ENCODE peak calls at places on chromosomes 4 and X, in four cellular contexts. One of them, this sample, is unnamed.

GRCh38 chr4:140736669-140737343 is 19.4 kb downstream of the TBC1D9 start:
- DNase-seq in Peyer's patch: no peak
- DNase-seq in tibial artery: no peak
- DNase-seq in heart left ventricle: no peak
- DNase-seq in this sample: no peak

GRCh38 chr4:80471701-80472100 is 136.2 kb downstream of the CFAP299 start:
- DNase-seq in Peyer's patch: no peak
- DNase-seq in tibial artery: no peak
- DNase-seq in heart left ventricle: no peak
- DNase-seq in this sample: no peak

GRCh38 chrX:34877451-34877850 is 65.1 kb upstream of the FAM47B start:
- DNase-seq in Peyer's patch: no peak
- DNase-seq in tibial artery: no peak
- DNase-seq in heart left ventricle: no peak
- DNase-seq in this sample: no peak

GRCh38 chr4:176575141-176575731 is 217.5 kb downstream of the VEGFC start:
- DNase-seq in Peyer's patch: no peak
- DNase-seq in tibial artery: no peak
- DNase-seq in heart left ventricle: no peak
- DNase-seq in this sample: no peak

GRCh38 chr4:143386812-143387211 is 50.1 kb downstream of the GAB1 start:
- DNase-seq in heart left ventricle: no peak
- DNase-seq in tibial artery: no peak
- DNase-seq in Peyer's patch: no peak
- DNase-seq in this sample: no peak

GRCh38 chr4:124386163-124386562 is 326.4 kb downstream of the ANKRD50 start:
- DNase-seq in heart left ventricle: no peak
- DNase-seq in tibial artery: no peak
- DNase-seq in Peyer's patch: no peak
- DNase-seq in this sample: no peak

GRCh38 chr4:164442167-164442566 is 311.8 kb upstream of the SMIM31 start:
- DNase-seq in tibial artery: no peak
- DNase-seq in Peyer's patch: no peak
- DNase-seq in heart left ventricle: no peak
- DNase-seq in this sample: no peak

GRCh38 chr4:111631157-111631999 is 513.9 kb upstream of the FAM241A start:
- DNase-seq in heart left ventricle: no peak
- DNase-seq in Peyer's patch: no peak
- DNase-seq in tibial artery: no peak
- DNase-seq in this sample: no peak

GRCh38 chr4:127143460-127144190 is 489.1 kb upstream of the INTU start:
- DNase-seq in heart left ventricle: no peak
- DNase-seq in Peyer's patch: no peak
- DNase-seq in tibial artery: no peak
- DNase-seq in this sample: no peak

GRCh38 chrX:122418758-122419157 is 765.3 kb upstream of the GRIA3 start:
- DNase-seq in Peyer's patch: no peak
- DNase-seq in heart left ventricle: no peak
- DNase-seq in tibial artery: no peak
- DNase-seq in this sample: no peak

DNA sequence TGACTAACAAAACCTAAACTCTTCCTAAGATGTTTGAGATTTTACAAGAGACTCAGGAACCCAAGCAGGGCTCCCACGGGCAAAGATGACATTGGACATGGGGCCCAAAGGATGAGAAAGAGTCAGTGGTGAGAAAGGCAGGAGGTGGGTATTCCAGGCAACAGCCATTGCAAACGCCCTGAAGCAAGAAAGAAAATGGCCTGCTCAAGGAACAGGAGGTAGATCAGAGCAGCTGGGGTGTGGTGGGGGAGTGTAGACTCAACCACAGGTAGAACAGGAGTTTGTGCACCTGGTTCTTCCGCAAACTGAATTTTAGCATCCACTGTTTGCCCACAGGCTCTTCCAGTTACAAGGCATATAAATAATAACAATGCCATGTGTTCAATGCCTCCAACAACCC is 3.3 kb downstream of the PPP2R2C start:
- DNase-seq in heart left ventricle: no peak
- DNase-seq in tibial artery: no peak
- DNase-seq in Peyer's patch: no peak
- DNase-seq in this sample: peak; percentile 17
- H3K27me3 ChIP-seq in heart left ventricle: peaks cover 46% of the 10 kb centered on the region
- H3K27me3 ChIP-seq in tibial artery: peaks cover 73% of the 10 kb centered on the region
- H3K27me3 ChIP-seq in Peyer's patch: no peaks in the 10 kb centered on the region
- H3K27me3 ChIP-seq in this sample: peaks cover 18% of the 10 kb centered on the region

DNA sequence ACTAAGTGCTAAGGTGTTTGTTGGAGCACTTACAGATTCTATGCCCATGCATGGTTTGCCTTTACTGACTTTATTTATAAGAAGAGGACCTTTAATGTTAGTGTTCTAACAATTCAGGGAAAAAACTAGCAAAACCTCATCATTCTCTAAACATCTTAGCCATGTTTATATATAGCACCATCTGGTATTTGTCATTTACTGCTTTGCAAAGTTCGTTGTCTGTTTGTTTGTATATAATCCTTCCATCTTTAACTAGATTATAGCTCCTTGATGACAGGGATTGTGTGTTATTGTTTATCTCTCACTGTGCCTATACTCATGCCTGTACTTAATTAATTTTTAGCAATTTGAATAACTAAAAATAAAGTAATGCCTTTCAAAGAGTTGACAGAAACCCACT is 170.6 kb upstream of the PACRGL start:
- DNase-seq in heart left ventricle: no peak
- DNase-seq in tibial artery: no peak
- DNase-seq in Peyer's patch: no peak
- DNase-seq in this sample: no peak
- H3K4me1 ChIP-seq in heart left ventricle: no peaks in the 10 kb centered on the region
- H3K4me1 ChIP-seq in tibial artery: no peaks in the 10 kb centered on the region
- H3K4me1 ChIP-seq in Peyer's patch: no peaks in the 10 kb centered on the region
- H3K4me1 ChIP-seq in this sample: no peaks in the 10 kb centered on the region

GRCh38 chr4:174213734-174214101 is 69.7 kb downstream of the FBXO8 start:
- DNase-seq in Peyer's patch: no peak
- DNase-seq in heart left ventricle: no peak
- DNase-seq in tibial artery: no peak
- DNase-seq in this sample: no peak
- H3K27me3 ChIP-seq in Peyer's patch: no peaks in the 10 kb centered on the region
- H3K27me3 ChIP-seq in heart left ventricle: peaks cover 95% of the 10 kb centered on the region
- H3K27me3 ChIP-seq in tibial artery: peaks cover 75% of the 10 kb centered on the region
- H3K27me3 ChIP-seq in this sample: peaks cover 73% of the 10 kb centered on the region

DNA sequence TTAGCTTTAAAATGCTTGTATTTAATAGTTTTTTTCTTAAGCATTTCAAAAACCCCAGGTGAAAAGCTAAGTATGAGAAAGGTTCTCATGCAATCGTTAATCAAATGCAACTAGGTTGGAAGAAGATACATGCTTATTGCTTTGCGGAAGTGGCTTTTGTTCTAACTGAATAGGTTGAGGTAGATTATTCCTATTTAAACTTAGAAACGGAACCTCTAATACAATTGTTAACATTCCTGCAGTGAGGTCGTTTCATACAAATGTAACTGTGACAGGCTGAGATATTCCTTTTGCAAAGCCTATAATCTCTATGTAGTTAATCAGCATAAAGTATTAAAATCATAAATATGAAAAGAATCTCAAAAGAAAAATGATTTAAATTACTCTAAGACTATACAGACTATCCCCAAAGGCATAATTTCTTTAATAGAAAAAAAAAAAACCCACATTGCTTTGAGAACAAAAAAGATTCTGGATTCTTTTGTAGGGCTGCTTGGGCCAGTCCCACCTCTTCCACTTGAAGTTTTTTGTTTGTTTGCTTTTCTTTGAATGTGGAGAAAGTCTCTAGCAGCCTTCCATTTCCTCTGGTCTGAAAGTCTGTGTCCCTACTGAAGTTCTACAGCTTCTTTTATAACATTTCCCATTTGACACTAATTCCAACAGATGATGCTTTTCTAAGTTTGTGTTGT is 25.6 kb upstream of the SORBS2 start:
- DNase-seq in Peyer's patch: no peak
- DNase-seq in tibial artery: no peak
- DNase-seq in heart left ventricle: no peak
- DNase-seq in this sample: no peak
- H3K4me1 ChIP-seq in Peyer's patch: no peaks in the 10 kb centered on the region
- H3K4me1 ChIP-seq in tibial artery: no peaks in the 10 kb centered on the region
- H3K4me1 ChIP-seq in heart left ventricle: peaks cover 59% of the 10 kb centered on the region
- H3K4me1 ChIP-seq in this sample: no peaks in the 10 kb centered on the region

DNA sequence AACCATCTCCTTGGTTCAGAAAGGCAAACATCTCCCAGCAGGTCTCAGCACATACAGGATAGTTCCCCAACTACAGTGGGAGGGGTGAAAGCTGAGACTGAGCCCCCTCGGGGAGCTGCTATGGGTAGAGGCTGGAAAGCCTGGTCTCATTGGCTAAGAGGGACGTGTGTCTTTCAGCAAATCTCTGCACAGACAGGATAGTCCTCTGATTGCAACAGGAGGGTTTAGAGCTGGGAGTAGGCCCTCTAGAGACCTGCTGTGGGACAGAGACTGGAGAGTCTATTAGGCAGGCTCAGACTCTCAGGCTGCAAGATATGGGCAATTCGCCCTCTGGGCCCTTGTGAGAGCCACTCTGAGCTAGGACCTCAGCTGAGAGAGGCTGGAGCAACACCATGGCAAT is 271.6 kb upstream of the GALNT7 start:
- DNase-seq in Peyer's patch: no peak
- DNase-seq in tibial artery: no peak
- DNase-seq in heart left ventricle: no peak
- DNase-seq in this sample: no peak
- H3K27me3 ChIP-seq in Peyer's patch: no peaks in the 10 kb centered on the region
- H3K27me3 ChIP-seq in tibial artery: no peaks in the 10 kb centered on the region
- H3K27me3 ChIP-seq in heart left ventricle: no peaks in the 10 kb centered on the region
- H3K27me3 ChIP-seq in this sample: no peaks in the 10 kb centered on the region